ENCODE peak calls at places on chromosomes 11 and 22, in five cellular contexts. W is smooth muscle cell of the brain vasculature, U is HCT116, Y is uterus, J is HCEC 1CT. S is an unnamed sample.

GRCh38 chr11:18457435-18457834 is 1.8 kb downstream of the LDHAL6A start:
- DNase-seq in W (no peak), Y (no peak), J (no peak), U (peak; percentile 32), S (no peak)

GRCh38 chr22:25896592-25896991 is 154.6 kb downstream of the MYO18B start:
- DNase-seq in W (no peak), U (no peak), Y (no peak), J (no peak), S (no peak)

GRCh38 chr22:23418159-23418788 is 161.8 kb downstream of the IGLL1 start:
- DNase-seq in Y (no peak), W (no peak), J (no peak), U (no peak), S (no peak)

GRCh38 chr11:117992136-117992535 is 5.9 kb downstream of the IL10RA start:
- DNase-seq in J (no peak), Y (no peak), W (no peak), U (no peak), S (no peak)

GRCh38 chr11:124900464-124900863 is 2.8 kb upstream of the ROBO4 start:
- DNase-seq in Y (peak; percentile 56), U (peak; percentile 23), J (peak; percentile 96), W (peak; percentile 28), S (no peak)

GRCh38 chr11:72625746-72626636 is 48.2 kb downstream of the PDE2A start:
- DNase-seq in W (no peak), U (no peak), Y (peak; percentile 52), J (no peak), S (no peak)

GRCh38 chr22:44516841-44517240 is 18.8 kb upstream of the RTL6 start:
- DNase-seq in Y (no peak), J (no peak), W (no peak), U (no peak), S (no peak)

GRCh38 chr11:68584097-68584496 is 100.2 kb upstream of the GAL start:
- DNase-seq in U (no peak), W (no peak), Y (no peak), J (peak; percentile 8), S (no peak)

GRCh38 chr22:19831016-19831415 is 23.7 kb downstream of the GNB1L start:
- DNase-seq in U (no peak), W (no peak), Y (no peak), J (no peak), S (no peak)